ENCODE peak calls at places on chromosomes 2 and 18, in ten cellular contexts. One of them, this sample, is unnamed.

GRCh38 chr2:23524261-23524706 is 139.3 kb downstream of the KLHL29 start:
- DNase-seq in globus pallidus: no peak
- DNase-seq in Ammon's horn: no peak
- DNase-seq in MV-4-11: no peak
- DNase-seq in naive thymus-derived CD8-positive, alpha-beta T cell: no peak
- DNase-seq in effector memory CD4-positive, alpha-beta T cell: no peak
- DNase-seq in CD4-positive, CD25-positive, alpha-beta regulatory T cell: no peak
- DNase-seq in NCI-H2171 treated with DMSO at 0.1 percent for 48 hours: peak
- DNase-seq in NCI-H1436 treated with DMSO at 0.1 percent for 48 hours: no peak
- DNase-seq in central memory CD4-positive, alpha-beta T cell: no peak
- DNase-seq in this sample: no peak

GRCh38 chr2:105714141-105714540 is 30.6 kb upstream of the NCK2 start:
- DNase-seq in NCI-H2171 treated with DMSO at 0.1 percent for 48 hours: peak
- DNase-seq in effector memory CD4-positive, alpha-beta T cell: no peak
- DNase-seq in Ammon's horn: no peak
- DNase-seq in CD4-positive, CD25-positive, alpha-beta regulatory T cell: no peak
- DNase-seq in MV-4-11: no peak
- DNase-seq in naive thymus-derived CD8-positive, alpha-beta T cell: no peak
- DNase-seq in globus pallidus: no peak
- DNase-seq in central memory CD4-positive, alpha-beta T cell: no peak
- DNase-seq in NCI-H1436 treated with DMSO at 0.1 percent for 48 hours: no peak
- DNase-seq in this sample: no peak

GRCh38 chr2:28252308-28252707 is 140.3 kb upstream of the FOSL2 start:
- DNase-seq in Ammon's horn: no peak
- DNase-seq in NCI-H1436 treated with DMSO at 0.1 percent for 48 hours: no peak
- DNase-seq in naive thymus-derived CD8-positive, alpha-beta T cell: no peak
- DNase-seq in central memory CD4-positive, alpha-beta T cell: no peak
- DNase-seq in globus pallidus: no peak
- DNase-seq in NCI-H2171 treated with DMSO at 0.1 percent for 48 hours: no peak
- DNase-seq in effector memory CD4-positive, alpha-beta T cell: no peak
- DNase-seq in MV-4-11: peak
- DNase-seq in CD4-positive, CD25-positive, alpha-beta regulatory T cell: no peak
- DNase-seq in this sample: no peak

GRCh38 chr2:38672445-38673364 is 6.8 kb downstream of the GALM start:
- DNase-seq in CD4-positive, CD25-positive, alpha-beta regulatory T cell: no peak
- DNase-seq in MV-4-11: no peak
- DNase-seq in globus pallidus: no peak
- DNase-seq in central memory CD4-positive, alpha-beta T cell: no peak
- DNase-seq in NCI-H1436 treated with DMSO at 0.1 percent for 48 hours: no peak
- DNase-seq in naive thymus-derived CD8-positive, alpha-beta T cell: no peak
- DNase-seq in effector memory CD4-positive, alpha-beta T cell: no peak
- DNase-seq in Ammon's horn: no peak
- DNase-seq in NCI-H2171 treated with DMSO at 0.1 percent for 48 hours: no peak
- DNase-seq in this sample: no peak

GRCh38 chr18:13612111-13612997 is 114.0 kb downstream of the FAM210A start:
- DNase-seq in NCI-H1436 treated with DMSO at 0.1 percent for 48 hours: no peak
- DNase-seq in globus pallidus: peak
- DNase-seq in effector memory CD4-positive, alpha-beta T cell: peak
- DNase-seq in naive thymus-derived CD8-positive, alpha-beta T cell: peak
- DNase-seq in central memory CD4-positive, alpha-beta T cell: peak
- DNase-seq in Ammon's horn: peak
- DNase-seq in NCI-H2171 treated with DMSO at 0.1 percent for 48 hours: no peak
- DNase-seq in CD4-positive, CD25-positive, alpha-beta regulatory T cell: peak
- DNase-seq in MV-4-11: peak
- DNase-seq in this sample: peak

GRCh38 chr2:201466050-201466660 is 14.6 kb downstream of the STRADB start:
- DNase-seq in Ammon's horn: peak
- DNase-seq in effector memory CD4-positive, alpha-beta T cell: no peak
- DNase-seq in globus pallidus: peak
- DNase-seq in central memory CD4-positive, alpha-beta T cell: no peak
- DNase-seq in NCI-H1436 treated with DMSO at 0.1 percent for 48 hours: no peak
- DNase-seq in MV-4-11: no peak
- DNase-seq in CD4-positive, CD25-positive, alpha-beta regulatory T cell: no peak
- DNase-seq in NCI-H2171 treated with DMSO at 0.1 percent for 48 hours: peak
- DNase-seq in naive thymus-derived CD8-positive, alpha-beta T cell: no peak
- DNase-seq in this sample: no peak

GRCh38 chr2:15041429-15041837 is 408.9 kb downstream of the LRATD1 start:
- DNase-seq in globus pallidus: no peak
- DNase-seq in CD4-positive, CD25-positive, alpha-beta regulatory T cell: no peak
- DNase-seq in naive thymus-derived CD8-positive, alpha-beta T cell: no peak
- DNase-seq in effector memory CD4-positive, alpha-beta T cell: no peak
- DNase-seq in NCI-H1436 treated with DMSO at 0.1 percent for 48 hours: no peak
- DNase-seq in Ammon's horn: no peak
- DNase-seq in central memory CD4-positive, alpha-beta T cell: no peak
- DNase-seq in MV-4-11: no peak
- DNase-seq in NCI-H2171 treated with DMSO at 0.1 percent for 48 hours: peak
- DNase-seq in this sample: no peak

GRCh38 chr18:48136544-48137353 is 206.3 kb upstream of the SMAD2 start:
- DNase-seq in NCI-H2171 treated with DMSO at 0.1 percent for 48 hours: no peak
- DNase-seq in globus pallidus: no peak
- DNase-seq in NCI-H1436 treated with DMSO at 0.1 percent for 48 hours: no peak
- DNase-seq in central memory CD4-positive, alpha-beta T cell: no peak
- DNase-seq in effector memory CD4-positive, alpha-beta T cell: no peak
- DNase-seq in CD4-positive, CD25-positive, alpha-beta regulatory T cell: no peak
- DNase-seq in naive thymus-derived CD8-positive, alpha-beta T cell: no peak
- DNase-seq in MV-4-11: no peak
- DNase-seq in Ammon's horn: no peak
- DNase-seq in this sample: no peak

GRCh38 chr2:198657520-198658121 is 800.1 kb downstream of the SATB2 start:
- DNase-seq in NCI-H2171 treated with DMSO at 0.1 percent for 48 hours: peak
- DNase-seq in NCI-H1436 treated with DMSO at 0.1 percent for 48 hours: no peak
- DNase-seq in CD4-positive, CD25-positive, alpha-beta regulatory T cell: no peak
- DNase-seq in Ammon's horn: peak
- DNase-seq in central memory CD4-positive, alpha-beta T cell: no peak
- DNase-seq in MV-4-11: no peak
- DNase-seq in naive thymus-derived CD8-positive, alpha-beta T cell: no peak
- DNase-seq in globus pallidus: no peak
- DNase-seq in effector memory CD4-positive, alpha-beta T cell: no peak
- DNase-seq in this sample: no peak

GRCh38 chr2:10087360-10087759 is 7.1 kb upstream of the CYS1 start:
- DNase-seq in central memory CD4-positive, alpha-beta T cell: no peak
- DNase-seq in globus pallidus: no peak
- DNase-seq in naive thymus-derived CD8-positive, alpha-beta T cell: no peak
- DNase-seq in effector memory CD4-positive, alpha-beta T cell: no peak
- DNase-seq in Ammon's horn: no peak
- DNase-seq in NCI-H2171 treated with DMSO at 0.1 percent for 48 hours: peak
- DNase-seq in NCI-H1436 treated with DMSO at 0.1 percent for 48 hours: no peak
- DNase-seq in CD4-positive, CD25-positive, alpha-beta regulatory T cell: no peak
- DNase-seq in MV-4-11: no peak
- DNase-seq in this sample: no peak

GRCh38 chr18:10518595-10519273 is 7.1 kb upstream of the NAPG start:
- DNase-seq in effector memory CD4-positive, alpha-beta T cell: no peak
- DNase-seq in NCI-H2171 treated with DMSO at 0.1 percent for 48 hours: no peak
- DNase-seq in CD4-positive, CD25-positive, alpha-beta regulatory T cell: no peak
- DNase-seq in central memory CD4-positive, alpha-beta T cell: no peak
- DNase-seq in NCI-H1436 treated with DMSO at 0.1 percent for 48 hours: no peak
- DNase-seq in globus pallidus: peak
- DNase-seq in Ammon's horn: peak
- DNase-seq in MV-4-11: peak
- DNase-seq in naive thymus-derived CD8-positive, alpha-beta T cell: no peak
- DNase-seq in this sample: no peak

GRCh38 chr18:26458526-26459232 is 89.7 kb downstream of the KCTD1 start:
- DNase-seq in effector memory CD4-positive, alpha-beta T cell: no peak
- DNase-seq in NCI-H1436 treated with DMSO at 0.1 percent for 48 hours: no peak
- DNase-seq in Ammon's horn: no peak
- DNase-seq in CD4-positive, CD25-positive, alpha-beta regulatory T cell: no peak
- DNase-seq in naive thymus-derived CD8-positive, alpha-beta T cell: no peak
- DNase-seq in globus pallidus: no peak
- DNase-seq in central memory CD4-positive, alpha-beta T cell: no peak
- DNase-seq in MV-4-11: peak
- DNase-seq in NCI-H2171 treated with DMSO at 0.1 percent for 48 hours: peak
- DNase-seq in this sample: no peak

GRCh38 chr18:70405051-70405450 is 116.2 kb downstream of the SOCS6 start:
- DNase-seq in Ammon's horn: no peak
- DNase-seq in NCI-H2171 treated with DMSO at 0.1 percent for 48 hours: no peak
- DNase-seq in effector memory CD4-positive, alpha-beta T cell: no peak
- DNase-seq in globus pallidus: no peak
- DNase-seq in central memory CD4-positive, alpha-beta T cell: no peak
- DNase-seq in naive thymus-derived CD8-positive, alpha-beta T cell: no peak
- DNase-seq in CD4-positive, CD25-positive, alpha-beta regulatory T cell: no peak
- DNase-seq in NCI-H1436 treated with DMSO at 0.1 percent for 48 hours: no peak
- DNase-seq in MV-4-11: no peak
- DNase-seq in this sample: no peak

GRCh38 chr2:173983414-173983871 is 18.3 kb upstream of the SP3 start:
- DNase-seq in effector memory CD4-positive, alpha-beta T cell: no peak
- DNase-seq in CD4-positive, CD25-positive, alpha-beta regulatory T cell: no peak
- DNase-seq in NCI-H2171 treated with DMSO at 0.1 percent for 48 hours: peak
- DNase-seq in globus pallidus: peak
- DNase-seq in Ammon's horn: peak
- DNase-seq in naive thymus-derived CD8-positive, alpha-beta T cell: no peak
- DNase-seq in central memory CD4-positive, alpha-beta T cell: no peak
- DNase-seq in NCI-H1436 treated with DMSO at 0.1 percent for 48 hours: no peak
- DNase-seq in MV-4-11: no peak
- DNase-seq in this sample: no peak

GRCh38 chr2:241748468-241749256 is 14.2 kb downstream of the D2HGDH start:
- DNase-seq in globus pallidus: no peak
- DNase-seq in NCI-H1436 treated with DMSO at 0.1 percent for 48 hours: no peak
- DNase-seq in NCI-H2171 treated with DMSO at 0.1 percent for 48 hours: no peak
- DNase-seq in CD4-positive, CD25-positive, alpha-beta regulatory T cell: no peak
- DNase-seq in central memory CD4-positive, alpha-beta T cell: no peak
- DNase-seq in Ammon's horn: no peak
- DNase-seq in MV-4-11: no peak
- DNase-seq in naive thymus-derived CD8-positive, alpha-beta T cell: no peak
- DNase-seq in effector memory CD4-positive, alpha-beta T cell: no peak
- DNase-seq in this sample: no peak

GRCh38 chr2:85930129-85931124 is 41.6 kb upstream of the ST3GAL5 start:
- DNase-seq in NCI-H2171 treated with DMSO at 0.1 percent for 48 hours: no peak
- DNase-seq in effector memory CD4-positive, alpha-beta T cell: no peak
- DNase-seq in globus pallidus: no peak
- DNase-seq in MV-4-11: no peak
- DNase-seq in naive thymus-derived CD8-positive, alpha-beta T cell: no peak
- DNase-seq in central memory CD4-positive, alpha-beta T cell: no peak
- DNase-seq in Ammon's horn: no peak
- DNase-seq in NCI-H1436 treated with DMSO at 0.1 percent for 48 hours: no peak
- DNase-seq in CD4-positive, CD25-positive, alpha-beta regulatory T cell: no peak
- DNase-seq in this sample: no peak

GRCh38 chr2:120442923-120443571 is 97.1 kb downstream of the INHBB start:
- DNase-seq in effector memory CD4-positive, alpha-beta T cell: no peak
- DNase-seq in NCI-H2171 treated with DMSO at 0.1 percent for 48 hours: no peak
- DNase-seq in globus pallidus: no peak
- DNase-seq in central memory CD4-positive, alpha-beta T cell: no peak
- DNase-seq in MV-4-11: no peak
- DNase-seq in naive thymus-derived CD8-positive, alpha-beta T cell: no peak
- DNase-seq in Ammon's horn: no peak
- DNase-seq in NCI-H1436 treated with DMSO at 0.1 percent for 48 hours: no peak
- DNase-seq in CD4-positive, CD25-positive, alpha-beta regulatory T cell: no peak
- DNase-seq in this sample: no peak

GRCh38 chr2:70580352-70580751 is 26.7 kb upstream of the TGFA start:
- DNase-seq in effector memory CD4-positive, alpha-beta T cell: no peak
- DNase-seq in globus pallidus: no peak
- DNase-seq in central memory CD4-positive, alpha-beta T cell: no peak
- DNase-seq in CD4-positive, CD25-positive, alpha-beta regulatory T cell: no peak
- DNase-seq in naive thymus-derived CD8-positive, alpha-beta T cell: no peak
- DNase-seq in Ammon's horn: no peak
- DNase-seq in NCI-H1436 treated with DMSO at 0.1 percent for 48 hours: no peak
- DNase-seq in NCI-H2171 treated with DMSO at 0.1 percent for 48 hours: no peak
- DNase-seq in MV-4-11: peak
- DNase-seq in this sample: no peak

GRCh38 chr2:72636210-72636609 is 189.6 kb downstream of the EXOC6B start:
- DNase-seq in NCI-H2171 treated with DMSO at 0.1 percent for 48 hours: no peak
- DNase-seq in globus pallidus: no peak
- DNase-seq in Ammon's horn: no peak
- DNase-seq in effector memory CD4-positive, alpha-beta T cell: no peak
- DNase-seq in MV-4-11: no peak
- DNase-seq in naive thymus-derived CD8-positive, alpha-beta T cell: no peak
- DNase-seq in CD4-positive, CD25-positive, alpha-beta regulatory T cell: no peak
- DNase-seq in NCI-H1436 treated with DMSO at 0.1 percent for 48 hours: no peak
- DNase-seq in central memory CD4-positive, alpha-beta T cell: no peak
- DNase-seq in this sample: no peak

GRCh38 chr18:74378179-74378682 is 62.6 kb downstream of the C18orf63 start:
- DNase-seq in CD4-positive, CD25-positive, alpha-beta regulatory T cell: no peak
- DNase-seq in Ammon's horn: no peak
- DNase-seq in globus pallidus: no peak
- DNase-seq in MV-4-11: peak
- DNase-seq in effector memory CD4-positive, alpha-beta T cell: no peak
- DNase-seq in central memory CD4-positive, alpha-beta T cell: peak
- DNase-seq in naive thymus-derived CD8-positive, alpha-beta T cell: no peak
- DNase-seq in NCI-H1436 treated with DMSO at 0.1 percent for 48 hours: no peak
- DNase-seq in NCI-H2171 treated with DMSO at 0.1 percent for 48 hours: no peak
- DNase-seq in this sample: no peak

GRCh38 chr18:11146947-11147345 is 2.4 kb downstream of the PIEZO2 start:
- DNase-seq in globus pallidus: no peak
- DNase-seq in central memory CD4-positive, alpha-beta T cell: no peak
- DNase-seq in MV-4-11: no peak
- DNase-seq in NCI-H2171 treated with DMSO at 0.1 percent for 48 hours: no peak
- DNase-seq in CD4-positive, CD25-positive, alpha-beta regulatory T cell: no peak
- DNase-seq in effector memory CD4-positive, alpha-beta T cell: no peak
- DNase-seq in Ammon's horn: no peak
- DNase-seq in NCI-H1436 treated with DMSO at 0.1 percent for 48 hours: no peak
- DNase-seq in naive thymus-derived CD8-positive, alpha-beta T cell: no peak
- DNase-seq in this sample: no peak

GRCh38 chr2:113236367-113237159 is 42.2 kb downstream of the PAX8 start:
- DNase-seq in MV-4-11: no peak
- DNase-seq in globus pallidus: no peak
- DNase-seq in NCI-H2171 treated with DMSO at 0.1 percent for 48 hours: no peak
- DNase-seq in naive thymus-derived CD8-positive, alpha-beta T cell: no peak
- DNase-seq in CD4-positive, CD25-positive, alpha-beta regulatory T cell: no peak
- DNase-seq in effector memory CD4-positive, alpha-beta T cell: no peak
- DNase-seq in Ammon's horn: no peak
- DNase-seq in NCI-H1436 treated with DMSO at 0.1 percent for 48 hours: no peak
- DNase-seq in central memory CD4-positive, alpha-beta T cell: no peak
- DNase-seq in this sample: no peak

GRCh38 chr18:2857491-2858063 is 10.8 kb downstream of the EMILIN2 start:
- DNase-seq in effector memory CD4-positive, alpha-beta T cell: no peak
- DNase-seq in CD4-positive, CD25-positive, alpha-beta regulatory T cell: no peak
- DNase-seq in NCI-H2171 treated with DMSO at 0.1 percent for 48 hours: no peak
- DNase-seq in Ammon's horn: peak
- DNase-seq in central memory CD4-positive, alpha-beta T cell: no peak
- DNase-seq in globus pallidus: no peak
- DNase-seq in naive thymus-derived CD8-positive, alpha-beta T cell: no peak
- DNase-seq in MV-4-11: no peak
- DNase-seq in NCI-H1436 treated with DMSO at 0.1 percent for 48 hours: no peak
- DNase-seq in this sample: no peak

GRCh38 chr2:2743164-2743571 is 412.1 kb upstream of the MYT1L start:
- DNase-seq in central memory CD4-positive, alpha-beta T cell: no peak
- DNase-seq in NCI-H1436 treated with DMSO at 0.1 percent for 48 hours: peak
- DNase-seq in CD4-positive, CD25-positive, alpha-beta regulatory T cell: no peak
- DNase-seq in Ammon's horn: peak
- DNase-seq in effector memory CD4-positive, alpha-beta T cell: no peak
- DNase-seq in globus pallidus: peak
- DNase-seq in MV-4-11: peak
- DNase-seq in naive thymus-derived CD8-positive, alpha-beta T cell: no peak
- DNase-seq in NCI-H2171 treated with DMSO at 0.1 percent for 48 hours: peak
- DNase-seq in this sample: no peak

GRCh38 chr2:145022671-145023330 is 502.9 kb upstream of the ZEB2 start:
- DNase-seq in NCI-H1436 treated with DMSO at 0.1 percent for 48 hours: no peak
- DNase-seq in globus pallidus: no peak
- DNase-seq in CD4-positive, CD25-positive, alpha-beta regulatory T cell: no peak
- DNase-seq in naive thymus-derived CD8-positive, alpha-beta T cell: no peak
- DNase-seq in NCI-H2171 treated with DMSO at 0.1 percent for 48 hours: no peak
- DNase-seq in effector memory CD4-positive, alpha-beta T cell: no peak
- DNase-seq in central memory CD4-positive, alpha-beta T cell: no peak
- DNase-seq in Ammon's horn: no peak
- DNase-seq in MV-4-11: no peak
- DNase-seq in this sample: no peak

GRCh38 chr2:120590841-120591240 is 144.8 kb upstream of the GLI2 start:
- DNase-seq in CD4-positive, CD25-positive, alpha-beta regulatory T cell: no peak
- DNase-seq in central memory CD4-positive, alpha-beta T cell: no peak
- DNase-seq in NCI-H2171 treated with DMSO at 0.1 percent for 48 hours: no peak
- DNase-seq in globus pallidus: no peak
- DNase-seq in naive thymus-derived CD8-positive, alpha-beta T cell: no peak
- DNase-seq in Ammon's horn: no peak
- DNase-seq in NCI-H1436 treated with DMSO at 0.1 percent for 48 hours: no peak
- DNase-seq in MV-4-11: no peak
- DNase-seq in effector memory CD4-positive, alpha-beta T cell: no peak
- DNase-seq in this sample: no peak

GRCh38 chr2:230129343-230129742 is 60.6 kb upstream of the SLC16A14 start:
- DNase-seq in NCI-H1436 treated with DMSO at 0.1 percent for 48 hours: no peak
- DNase-seq in naive thymus-derived CD8-positive, alpha-beta T cell: no peak
- DNase-seq in MV-4-11: peak
- DNase-seq in CD4-positive, CD25-positive, alpha-beta regulatory T cell: no peak
- DNase-seq in effector memory CD4-positive, alpha-beta T cell: no peak
- DNase-seq in Ammon's horn: no peak
- DNase-seq in central memory CD4-positive, alpha-beta T cell: no peak
- DNase-seq in NCI-H2171 treated with DMSO at 0.1 percent for 48 hours: no peak
- DNase-seq in globus pallidus: no peak
- DNase-seq in this sample: no peak

GRCh38 chr2:242060212-242060835 is 190.8 kb downstream of the RTP5 start:
- DNase-seq in Ammon's horn: no peak
- DNase-seq in NCI-H2171 treated with DMSO at 0.1 percent for 48 hours: no peak
- DNase-seq in central memory CD4-positive, alpha-beta T cell: no peak
- DNase-seq in effector memory CD4-positive, alpha-beta T cell: no peak
- DNase-seq in MV-4-11: no peak
- DNase-seq in CD4-positive, CD25-positive, alpha-beta regulatory T cell: no peak
- DNase-seq in NCI-H1436 treated with DMSO at 0.1 percent for 48 hours: no peak
- DNase-seq in globus pallidus: no peak
- DNase-seq in naive thymus-derived CD8-positive, alpha-beta T cell: no peak
- DNase-seq in this sample: no peak